ENCODE peak calls at places on chromosomes 12 and 14, in seven cellular contexts. H is esophagus squamous epithelium, O is AG04450, I is trophoblast cell, N is heart right ventricle, P is IMR-90, W is GM23338. T is an unnamed sample.

GRCh38 chr12:57151741-57152407 is 4.5 kb upstream of the LRP1-AS start:
- DNase-seq in H (no peak), O (peak; percentile 56), I (no peak), N (peak; percentile 59), P (peak; percentile 74), W (no peak), T (no peak)

GRCh38 chr12:24625103-24625502 is 323.8 kb downstream of the BCAT1 start:
- DNase-seq in H (no peak), O (no peak), I (no peak), N (no peak), P (no peak), W (no peak), T (no peak)

GRCh38 chr14:63203618-63204406 is 431 bp upstream of the RHOJ start:
- DNase-seq in H (peak; percentile 7), O (peak; percentile 98), I (no peak), N (peak; percentile 95), P (peak; percentile 99), W (peak; percentile 57), T (no peak)

GRCh38 chr14:91413547-91414474 is 3.8 kb downstream of the CCDC88C start:
- DNase-seq in H (no peak), O (no peak), I (peak; percentile 18), N (no peak), P (no peak), W (peak; percentile 97), T (peak; percentile 93)

GRCh38 chr12:11650279-11650696 is 814 bp downstream of the ETV6 start:
- DNase-seq in H (no peak), O (no peak), I (no peak), N (peak; percentile 49), P (no peak), W (peak; percentile 62), T (peak; percentile 55)

GRCh38 chr12:108257610-108258106 is 81.5 kb downstream of the CMKLR1 start:
- DNase-seq in H (no peak), O (no peak), I (no peak), N (no peak), P (no peak), W (no peak), T (no peak)

GRCh38 chr12:92927436-92928116 is 1.5 kb downstream of the EEA1 start:
- DNase-seq in H (no peak), O (no peak), I (peak; percentile 63), N (no peak), P (peak; percentile 77), W (peak; percentile 70), T (no peak)

GRCh38 chr12:79927772-79928474 is 7.0 kb downstream of the PPP1R12A start:
- DNase-seq in H (no peak), O (no peak), I (no peak), N (no peak), P (peak; percentile 23), W (no peak), T (peak; percentile 38)

GRCh38 chr12:49783917-49784676 is 42.7 kb downstream of the TMBIM6 start:
- DNase-seq in H (no peak), O (peak; percentile 80), I (peak; percentile 28), N (no peak), P (peak; percentile 89), W (no peak), T (no peak)

GRCh38 chr12:24557738-24558137 is 391.2 kb downstream of the BCAT1 start:
- DNase-seq in H (no peak), O (no peak), I (no peak), N (no peak), P (no peak), W (no peak), T (no peak)

GRCh38 chr14:77086017-77086727 is 11.9 kb upstream of the CIPC start:
- DNase-seq in H (no peak), O (no peak), I (peak; percentile 97), N (no peak), P (peak; percentile 54), W (peak; percentile 82), T (no peak)

GRCh38 chr12:57614178-57614947 is 3.1 kb downstream of the ARHGEF25 start:
- DNase-seq in H (no peak), O (no peak), I (no peak), N (peak; percentile 75), P (peak; percentile 15), W (peak; percentile 89), T (peak; percentile 38)

GRCh38 chr14:95255487-95255886 is 64.2 kb downstream of the CLMN start:
- DNase-seq in H (no peak), O (no peak), I (peak; percentile 52), N (peak; percentile 59), P (peak; percentile 1), W (peak; percentile 83), T (peak; percentile 84)

GRCh38 chr12:93050026-93050747 is 121.1 kb upstream of the EEA1 start:
- DNase-seq in H (no peak), O (peak; percentile 10), I (no peak), N (peak; percentile 23), P (peak; percentile 63), W (peak; percentile 26), T (no peak)

GRCh38 chr14:93963692-93964091 is 12.7 kb downstream of the ASB2 start:
- DNase-seq in H (no peak), O (no peak), I (no peak), N (no peak), P (no peak), W (no peak), T (no peak)

GRCh38 chr12:65631621-65632111 is 192.6 kb upstream of the HMGA2 start:
- DNase-seq in H (no peak), O (peak; percentile 97), I (peak; percentile 97), N (peak; percentile 21), P (peak; percentile 100), W (no peak), T (no peak)

GRCh38 chr14:84085493-84085892 is 1444.5 kb upstream of the FLRT2 start:
- DNase-seq in H (no peak), O (no peak), I (no peak), N (no peak), P (no peak), W (no peak), T (no peak)

GRCh38 chr14:34368971-34369665 is 92.9 kb downstream of the SPTSSA start:
- DNase-seq in H (no peak), O (no peak), I (peak; percentile 86), N (no peak), P (no peak), W (no peak), T (no peak)

GRCh38 chr14:75299064-75299463 is 20.4 kb downstream of the FOS start:
- DNase-seq in H (no peak), O (no peak), I (peak; percentile 98), N (no peak), P (no peak), W (no peak), T (peak; percentile 95)

GRCh38 chr12:8780389-8780788 is 42.0 kb upstream of the A2ML1 start:
- DNase-seq in H (no peak), O (peak; percentile 1), I (peak; percentile 62), N (no peak), P (peak; percentile 44), W (peak; percentile 78), T (no peak)

GRCh38 chr14:89625208-89625987 is 208.4 kb upstream of the FOXN3 start:
- DNase-seq in H (no peak), O (no peak), I (no peak), N (peak; percentile 52), P (no peak), W (no peak), T (peak; percentile 66)

GRCh38 chr12:65667932-65668331 is 156.4 kb upstream of the HMGA2 start:
- DNase-seq in H (no peak), O (no peak), I (peak; percentile 25), N (no peak), P (no peak), W (no peak), T (no peak)

GRCh38 chr12:7293670-7294069 is 10.2 kb upstream of the ACSM4 start:
- DNase-seq in H (no peak), O (no peak), I (no peak), N (no peak), P (no peak), W (no peak), T (no peak)

DNA sequence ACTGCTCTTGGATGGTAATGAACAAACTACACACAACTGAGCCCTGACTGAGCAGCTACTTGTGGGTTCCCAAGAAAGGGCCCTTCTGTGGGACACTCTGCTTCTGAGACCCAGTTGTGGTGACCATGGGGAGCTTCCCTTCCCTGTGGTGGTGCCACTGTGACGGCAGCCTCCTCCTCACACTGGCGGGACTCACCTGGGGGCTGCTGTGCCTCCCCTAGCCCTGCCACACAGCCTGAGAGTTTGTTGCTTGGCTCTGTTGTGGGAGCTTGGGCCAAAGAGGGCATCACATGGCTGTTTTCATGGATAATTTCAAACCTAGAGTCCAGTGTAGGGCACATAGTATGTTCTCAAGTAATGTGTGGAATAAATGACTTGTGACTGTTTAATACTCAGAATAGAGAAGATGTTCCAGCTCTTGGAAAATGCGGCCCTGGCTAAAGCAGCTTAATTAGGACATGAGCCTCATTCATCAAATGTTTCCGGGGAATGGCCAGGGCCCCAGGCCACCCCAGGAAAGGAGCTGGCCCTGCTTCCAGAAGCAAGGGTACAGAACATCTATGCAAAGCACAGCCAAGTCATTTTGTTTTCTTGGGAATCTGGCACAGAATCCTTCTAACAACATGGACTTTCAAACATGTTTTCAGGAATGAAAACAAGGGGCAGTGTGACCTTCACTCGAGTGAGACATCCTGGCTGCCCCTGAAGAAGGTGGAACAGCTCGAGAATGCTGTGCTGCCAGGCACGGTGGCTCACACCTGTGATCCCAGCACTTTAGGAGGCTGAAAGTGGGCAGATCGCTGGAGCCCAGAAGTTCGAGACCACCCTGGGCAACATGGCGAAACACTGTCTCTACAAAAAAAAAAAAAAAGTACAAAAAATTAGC is 21.2 kb downstream of the ZFYVE21 start:
- DNase-seq in H (no peak), O (no peak), I (peak; percentile 34), N (no peak), P (no peak), W (no peak), T (no peak)
- H3K27ac ChIP-seq in H (peak overlapping the region; percentile 92), O (no peak overlapping the region), I (peak overlapping the region; percentile 86), N (no peak overlapping the region), P (no peak overlapping the region), W (no peak overlapping the region), T (no peak overlapping the region)

GRCh38 chr14:68157971-68158371 is 338.4 kb downstream of the RAD51B start:
- DNase-seq in H (no peak), O (no peak), I (no peak), N (no peak), P (peak; percentile 41), W (no peak), T (no peak)
- H3K27ac ChIP-seq in H (peak overlapping the region; percentile 11), O (no peak overlapping the region), I (no peak overlapping the region), N (no peak overlapping the region), P (no peak overlapping the region), W (no peak overlapping the region), T (no peak overlapping the region)

GRCh38 chr12:22333751-22334695 is 484 bp downstream of the ST8SIA1 start:
- DNase-seq in H (no peak), O (no peak), I (no peak), N (no peak), P (no peak), W (peak; percentile 66), T (no peak)
- H3K27ac ChIP-seq in H (peak overlapping the region; percentile 82), O (no peak overlapping the region), I (no peak overlapping the region), N (peak overlapping the region; percentile 68), P (no peak overlapping the region), W (no peak overlapping the region), T (peak overlapping the region; percentile 78)

DNA sequence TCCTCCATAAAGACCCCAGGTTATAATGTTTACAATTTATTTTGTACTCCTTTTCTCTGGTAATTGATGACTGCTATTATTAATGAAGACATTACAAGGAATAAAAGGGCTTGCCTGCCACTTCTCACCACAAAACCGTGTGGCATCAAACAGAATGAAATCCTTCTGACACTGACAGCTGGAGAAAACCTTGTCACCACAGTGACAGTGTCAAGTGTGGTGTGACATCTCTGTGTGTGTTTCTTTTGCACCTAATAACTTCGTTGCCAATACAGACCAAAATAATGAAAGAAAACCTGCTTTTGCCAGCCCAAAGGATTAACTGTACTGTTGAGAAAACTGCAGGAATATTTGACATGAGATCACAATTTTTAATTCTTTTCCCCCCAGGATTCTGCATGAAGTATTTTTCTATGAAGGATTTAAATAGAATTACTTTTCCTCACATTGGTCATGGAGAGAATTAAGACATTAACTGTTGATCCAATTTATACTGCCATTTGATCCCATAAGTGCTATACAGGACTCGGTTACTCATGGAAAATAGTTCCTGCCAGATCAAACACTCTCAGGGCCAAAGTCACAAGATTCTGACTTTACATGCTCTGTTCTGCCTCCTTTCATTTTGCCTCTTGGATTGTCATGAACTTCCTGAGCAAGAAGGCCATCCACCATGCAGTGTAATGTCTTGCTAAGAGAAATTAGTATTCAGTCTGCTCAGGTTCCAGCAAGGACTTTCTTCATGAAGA is 60.5 kb upstream of the IFNG-AS1 start:
- DNase-seq in H (no peak), O (no peak), I (no peak), N (no peak), P (no peak), W (no peak), T (no peak)
- H3K27ac ChIP-seq in H (peak overlapping the region; percentile 39), O (no peak overlapping the region), I (no peak overlapping the region), N (peak overlapping the region; percentile 11), P (no peak overlapping the region), W (no peak overlapping the region), T (no peak overlapping the region)

T was measured in upper lobe of left lung.